ENCODE peak calls at places on chromosome 9, in six cellular contexts. T is AG04450, N is IMR-90, D is GM06990, J is lung, Z is heart right ventricle. E is an unnamed sample.

GRCh38 chr9:81737871-81738507 is 48.6 kb upstream of the TLE1 start:
- DNase-seq in T (peak), N (peak), D (no peak), J (peak), Z (peak), E (no peak)

GRCh38 chr9:82334286-82334685 is 345.7 kb downstream of the SPATA31D1 start:
- DNase-seq in T (no peak), N (peak), D (no peak), J (no peak), Z (no peak), E (no peak)

GRCh38 chr9:116763665-116764064 is 76.6 kb downstream of the TRIM32 start:
- DNase-seq in T (no peak), N (no peak), D (no peak), J (no peak), Z (no peak), E (no peak)

GRCh38 chr9:90915693-90916092 is 114.1 kb downstream of the SYK start:
- DNase-seq in T (no peak), N (peak), D (no peak), J (no peak), Z (no peak), E (peak)

GRCh38 chr9:37555786-37556185 is 20.4 kb downstream of the FBXO10 start:
- DNase-seq in T (no peak), N (peak), D (no peak), J (no peak), Z (no peak), E (no peak)

GRCh38 chr9:90432951-90433350 is 209.7 kb downstream of the DIRAS2 start:
- DNase-seq in T (no peak), N (no peak), D (no peak), J (no peak), Z (no peak), E (no peak)

GRCh38 chr9:1460143-1460769 is 410.1 kb downstream of the DMRT2 start:
- DNase-seq in T (no peak), N (no peak), D (no peak), J (no peak), Z (no peak), E (peak)

GRCh38 chr9:75083188-75083976 is 4.6 kb downstream of the NMRK1 start:
- DNase-seq in T (no peak), N (no peak), D (no peak), J (peak), Z (peak), E (no peak)

GRCh38 chr9:120937596-120937995 is 11.0 kb upstream of the TRAF1 start:
- DNase-seq in T (no peak), N (peak), D (no peak), J (no peak), Z (no peak), E (no peak)

GRCh38 chr9:78029601-78030552 is 1.7 kb downstream of the GNAQ start:
- DNase-seq in T (no peak), N (peak), D (no peak), J (no peak), Z (no peak), E (peak)

GRCh38 chr9:128370367-128370751 is 815 bp upstream of the URM1 start:
- DNase-seq in T (no peak), N (no peak), D (no peak), J (no peak), Z (no peak), E (no peak)

GRCh38 chr9:14320272-14321245 is 6.6 kb upstream of the NFIB start:
- DNase-seq in T (peak), N (peak), D (no peak), J (no peak), Z (no peak), E (no peak)

GRCh38 chr9:970310-971002 is 6.0 kb upstream of the DMRT3 start:
- DNase-seq in T (no peak), N (no peak), D (no peak), J (no peak), Z (no peak), E (no peak)

GRCh38 chr9:131835132-131835910 is 95.4 kb upstream of the RAPGEF1 start:
- DNase-seq in T (no peak), N (peak), D (no peak), J (no peak), Z (no peak), E (no peak)

GRCh38 chr9:33946779-33947535 is 101.7 kb downstream of the UBAP2 start:
- DNase-seq in T (peak), N (peak), D (no peak), J (no peak), Z (no peak), E (no peak)

GRCh38 chr9:101711330-101711941 is 27.0 kb downstream of the GRIN3A start:
- DNase-seq in T (no peak), N (no peak), D (no peak), J (no peak), Z (no peak), E (no peak)

GRCh38 chr9:99222416-99223280 is 566 bp downstream of the SEC61B start:
- DNase-seq in T (no peak), N (peak), D (no peak), J (no peak), Z (no peak), E (no peak)

GRCh38 chr9:81183763-81184162 is 505.6 kb downstream of the TLE1 start:
- DNase-seq in T (peak), N (peak), D (no peak), J (no peak), Z (no peak), E (no peak)

GRCh38 chr9:123027517-123027916 is 6.0 kb upstream of the GPR21 start:
- DNase-seq in T (no peak), N (no peak), D (no peak), J (no peak), Z (no peak), E (no peak)

GRCh38 chr9:111630182-111631070 is 708 bp upstream of the DNAJC25 start:
- DNase-seq in T (no peak), N (no peak), D (no peak), J (no peak), Z (no peak), E (no peak)

GRCh38 chr9:88580961-88581360 is 46.0 kb downstream of the NXNL2 start:
- DNase-seq in T (no peak), N (peak), D (no peak), J (no peak), Z (no peak), E (no peak)

GRCh38 chr9:79928661-79929060 is 356.9 kb downstream of the TLE4 start:
- DNase-seq in T (no peak), N (no peak), D (no peak), J (no peak), Z (no peak), E (no peak)

GRCh38 chr9:115117999-115118470 is at the start of gene TNC:
- DNase-seq in T (peak), N (peak), D (no peak), J (peak), Z (peak), E (no peak)

GRCh38 chr9:29939559-29939958 is 2366.3 kb upstream of the C9orf72 start:
- DNase-seq in T (no peak), N (no peak), D (no peak), J (no peak), Z (no peak), E (no peak)

GRCh38 chr9:122053546-122053945 is 39.6 kb downstream of the TTLL11 start:
- DNase-seq in T (no peak), N (no peak), D (no peak), J (no peak), Z (no peak), E (no peak)

GRCh38 chr9:30172206-30172605 is 2212.2 kb upstream of the ACO1 start:
- DNase-seq in T (no peak), N (no peak), D (no peak), J (no peak), Z (no peak), E (no peak)

GRCh38 chr9:114824130-114824529 is 18.3 kb upstream of the TNFSF15 start:
- DNase-seq in T (peak), N (peak), D (no peak), J (no peak), Z (no peak), E (no peak)

GRCh38 chr9:76400534-76401096 is 6.4 kb upstream of the RFK start:
- DNase-seq in T (no peak), N (peak), D (no peak), J (no peak), Z (no peak), E (no peak)

DNA sequence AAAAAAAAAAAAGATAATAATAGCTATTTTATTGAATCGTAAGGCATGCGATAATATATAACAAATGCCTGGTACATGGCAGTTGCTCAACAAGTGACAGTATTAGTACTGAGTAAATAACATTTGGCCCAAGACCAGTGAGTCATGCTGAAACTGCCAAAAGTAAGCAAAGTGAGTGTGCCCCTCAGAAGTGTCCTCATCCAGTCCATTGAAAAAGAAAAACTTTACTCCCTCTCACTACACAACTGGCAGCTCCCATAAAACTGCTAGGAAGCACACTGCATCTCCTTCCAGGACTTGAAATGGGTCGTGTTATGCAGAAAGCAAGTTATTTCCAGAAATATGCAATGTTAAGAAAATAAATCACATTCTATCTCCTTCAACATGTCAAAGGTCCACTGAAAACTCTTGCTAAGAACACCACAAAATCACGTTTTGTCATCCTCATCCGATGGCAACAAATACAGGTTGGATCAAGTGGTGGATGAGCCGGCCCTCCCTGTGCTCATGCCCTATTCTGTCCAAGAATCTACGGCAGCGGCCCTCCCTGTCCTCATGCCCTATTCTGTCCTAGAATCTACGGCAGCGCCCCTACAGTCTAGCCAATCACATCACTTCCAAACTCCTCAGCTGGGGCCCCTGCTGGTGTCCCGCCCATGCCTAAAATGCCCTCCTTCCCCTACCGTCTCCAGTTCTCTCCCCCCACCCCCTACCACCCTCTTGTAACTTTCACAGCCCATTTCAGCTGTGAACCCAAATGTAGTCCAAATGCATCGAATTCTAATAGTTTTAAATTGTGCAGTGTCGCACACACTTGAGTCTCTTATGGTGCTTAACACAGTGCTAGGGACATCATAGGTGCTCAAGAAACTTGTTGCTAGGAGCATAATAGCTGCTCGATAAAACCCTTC is 12.5 kb downstream of the PTCH1 start:
- DNase-seq in T (no peak), N (peak), D (no peak), J (no peak), Z (no peak), E (no peak)
- H3K4me3 ChIP-seq in T (peak), N (no peak), D (peak), J (no peak), Z (no peak), E (no peak)

GRCh38 chr9:130696139-130696650 is 2.6 kb downstream of the EXOSC2 start:
- DNase-seq in T (no peak), N (no peak), D (no peak), J (no peak), Z (no peak), E (no peak)
- H3K4me3 ChIP-seq in T (no peak), N (no peak), D (no peak), J (no peak), Z (no peak), E (no peak)

GRCh38 chr9:134053941-134054761 is 13.7 kb downstream of the BRD3 start:
- DNase-seq in T (no peak), N (no peak), D (no peak), J (no peak), Z (no peak), E (no peak)
- H3K4me3 ChIP-seq in T (no peak), N (no peak), D (no peak), J (no peak), Z (no peak), E (no peak)

DNA sequence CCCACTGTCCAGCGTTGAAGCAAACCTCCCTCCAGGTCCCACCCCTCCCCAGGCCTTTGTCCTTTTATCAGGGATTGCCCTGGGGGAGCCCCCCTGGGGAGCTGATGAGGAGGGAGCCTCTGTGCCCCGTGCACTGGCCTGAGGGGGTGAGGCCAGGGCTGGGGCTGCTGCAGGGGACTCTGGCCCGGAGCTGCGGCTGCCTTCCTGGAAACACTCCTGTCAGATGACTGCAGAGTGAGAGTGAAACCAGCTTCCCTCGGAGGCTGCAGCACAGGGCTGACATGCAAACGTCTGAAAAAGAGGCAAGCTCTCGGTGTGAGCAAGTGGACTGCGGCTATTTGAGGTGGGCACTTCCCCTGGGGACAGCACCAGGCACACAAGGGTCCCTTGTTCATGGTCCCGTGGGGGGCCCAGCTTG is 4.6 kb upstream of the TRAF2 start:
- DNase-seq in T (no peak), N (peak), D (peak), J (no peak), Z (peak), E (peak)
- H3K4me3 ChIP-seq in T (no peak), N (no peak), D (peak), J (no peak), Z (no peak), E (peak)

E was measured in CD4-positive, CD25-positive, alpha-beta regulatory T cell.